ENCODE peak calls at places on chromosomes 5 and 9, in four cellular contexts. One of them, this sample, is unnamed.

GRCh38 chr5:116446356-116447005 is 128.1 kb downstream of the SEMA6A start:
- DNase-seq in breast epithelium: no peak
- DNase-seq in OCI-LY7: no peak
- DNase-seq in GM23248: no peak
- DNase-seq in this sample: no peak

GRCh38 chr5:135443329-135443960 is 3.7 kb downstream of the DCANP1 start:
- DNase-seq in breast epithelium: peak; percentile 14
- DNase-seq in OCI-LY7: no peak
- DNase-seq in GM23248: no peak
- DNase-seq in this sample: no peak

GRCh38 chr5:14834062-14834461 is 37.5 kb downstream of the ANKH start:
- DNase-seq in breast epithelium: no peak
- DNase-seq in OCI-LY7: no peak
- DNase-seq in GM23248: no peak
- DNase-seq in this sample: no peak

GRCh38 chr5:37520811-37521210 is 141.7 kb downstream of the WDR70 start:
- DNase-seq in breast epithelium: no peak
- DNase-seq in OCI-LY7: no peak
- DNase-seq in GM23248: no peak
- DNase-seq in this sample: no peak

GRCh38 chr9:17795708-17796107 is 216.8 kb downstream of the SH3GL2 start:
- DNase-seq in breast epithelium: no peak
- DNase-seq in OCI-LY7: no peak
- DNase-seq in GM23248: no peak
- DNase-seq in this sample: peak; percentile 16

GRCh38 chr5:175809531-175810121 is 61.8 kb upstream of the CPLX2 start:
- DNase-seq in breast epithelium: no peak
- DNase-seq in OCI-LY7: no peak
- DNase-seq in GM23248: peak; percentile 84
- DNase-seq in this sample: peak; percentile 79

GRCh38 chr5:35753500-35753899 is 103.2 kb upstream of the IL7R start:
- DNase-seq in breast epithelium: no peak
- DNase-seq in OCI-LY7: no peak
- DNase-seq in GM23248: no peak
- DNase-seq in this sample: no peak

GRCh38 chr5:154740483-154740882 is 14.7 kb upstream of the LARP1 start:
- DNase-seq in breast epithelium: no peak
- DNase-seq in OCI-LY7: no peak
- DNase-seq in GM23248: peak; percentile 60
- DNase-seq in this sample: peak; percentile 40

GRCh38 chr5:20523099-20523498 is 535.1 kb upstream of the CDH18 start:
- DNase-seq in breast epithelium: no peak
- DNase-seq in OCI-LY7: no peak
- DNase-seq in GM23248: no peak
- DNase-seq in this sample: no peak

GRCh38 chr9:133487331-133487725 is 8.4 kb upstream of the SLC2A6 start:
- DNase-seq in breast epithelium: no peak
- DNase-seq in OCI-LY7: no peak
- DNase-seq in GM23248: no peak
- DNase-seq in this sample: no peak

GRCh38 chr9:81522721-81523551 is 166.4 kb downstream of the TLE1 start:
- DNase-seq in breast epithelium: no peak
- DNase-seq in OCI-LY7: peak; percentile 39
- DNase-seq in GM23248: peak; percentile 79
- DNase-seq in this sample: peak; percentile 42

GRCh38 chr5:156414381-156414780 is 87.4 kb downstream of the SGCD start:
- DNase-seq in breast epithelium: no peak
- DNase-seq in OCI-LY7: no peak
- DNase-seq in GM23248: peak; percentile 39
- DNase-seq in this sample: peak; percentile 23

GRCh38 chr9:112489039-112489546 is 2.5 kb downstream of the KIAA1958 start:
- DNase-seq in breast epithelium: no peak
- DNase-seq in OCI-LY7: no peak
- DNase-seq in GM23248: no peak
- DNase-seq in this sample: no peak

DNA sequence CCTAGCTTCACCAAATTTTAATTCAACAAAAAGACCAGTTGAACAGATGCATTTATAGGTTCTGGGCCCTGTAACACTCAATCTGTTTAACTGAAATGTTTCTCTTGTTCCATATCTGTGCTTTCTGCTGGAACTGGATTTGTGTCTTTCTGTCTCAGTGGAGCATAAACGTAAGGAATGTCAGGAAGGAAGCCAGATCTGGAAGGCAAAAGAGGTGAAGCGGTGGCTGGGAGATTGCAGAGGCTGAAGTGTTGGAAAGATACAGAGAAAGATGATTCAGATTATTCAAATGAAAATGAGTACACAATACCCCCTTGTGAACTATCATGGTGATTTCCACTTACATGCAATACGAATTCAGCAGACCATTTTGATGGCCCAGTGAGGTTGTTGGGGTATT is 406.8 kb downstream of the BRINP1 start:
- DNase-seq in breast epithelium: no peak
- DNase-seq in OCI-LY7: no peak
- DNase-seq in GM23248: peak; percentile 25
- DNase-seq in this sample: peak; percentile 75
- H3K4me1 ChIP-seq in breast epithelium: no peaks in the 10 kb centered on the region
- H3K4me1 ChIP-seq in OCI-LY7: no peaks in the 10 kb centered on the region
- H3K4me1 ChIP-seq in GM23248: peaks cover 17% of the 10 kb centered on the region
- H3K4me1 ChIP-seq in this sample: peaks cover 14% of the 10 kb centered on the region

GRCh38 chr9:136258786-136259516 is 13.3 kb upstream of the QSOX2 start:
- DNase-seq in breast epithelium: no peak
- DNase-seq in OCI-LY7: no peak
- DNase-seq in GM23248: no peak
- DNase-seq in this sample: no peak
- H3K4me1 ChIP-seq in breast epithelium: no peaks in the 10 kb centered on the region
- H3K4me1 ChIP-seq in OCI-LY7: no peaks in the 10 kb centered on the region
- H3K4me1 ChIP-seq in GM23248: peaks cover 4% of the 10 kb centered on the region
- H3K4me1 ChIP-seq in this sample: peaks cover 9% of the 10 kb centered on the region

GRCh38 chr9:93577045-93577939 is 908 bp downstream of the PHF2 start:
- DNase-seq in breast epithelium: peak; percentile 57
- DNase-seq in OCI-LY7: peak; percentile 49
- DNase-seq in GM23248: peak; percentile 60
- DNase-seq in this sample: no peak
- H3K4me1 ChIP-seq in breast epithelium: peaks cover 3% of the 10 kb centered on the region
- H3K4me1 ChIP-seq in OCI-LY7: peaks cover 18% of the 10 kb centered on the region
- H3K4me1 ChIP-seq in GM23248: peaks cover 17% of the 10 kb centered on the region
- H3K4me1 ChIP-seq in this sample: peaks cover 18% of the 10 kb centered on the region

GRCh38 chr9:137300607-137301085 is 1.4 kb downstream of the NRARP start:
- DNase-seq in breast epithelium: no peak
- DNase-seq in OCI-LY7: no peak
- DNase-seq in GM23248: no peak
- DNase-seq in this sample: no peak

GRCh38 chr9:137303031-137303892 is 1.2 kb upstream of the NRARP start:
- DNase-seq in breast epithelium: peak; percentile 64
- DNase-seq in OCI-LY7: no peak
- DNase-seq in GM23248: no peak
- DNase-seq in this sample: no peak

GRCh38 chr9:137303893-137304382 is 1.9 kb upstream of the NRARP start:
- DNase-seq in breast epithelium: no peak
- DNase-seq in OCI-LY7: no peak
- DNase-seq in GM23248: no peak
- DNase-seq in this sample: no peak

GRCh38 chr9:137301086-137301947 is 754 bp downstream of the NRARP start:
- DNase-seq in breast epithelium: no peak
- DNase-seq in OCI-LY7: no peak
- DNase-seq in GM23248: peak; percentile 59
- DNase-seq in this sample: peak; percentile 43

DNA sequence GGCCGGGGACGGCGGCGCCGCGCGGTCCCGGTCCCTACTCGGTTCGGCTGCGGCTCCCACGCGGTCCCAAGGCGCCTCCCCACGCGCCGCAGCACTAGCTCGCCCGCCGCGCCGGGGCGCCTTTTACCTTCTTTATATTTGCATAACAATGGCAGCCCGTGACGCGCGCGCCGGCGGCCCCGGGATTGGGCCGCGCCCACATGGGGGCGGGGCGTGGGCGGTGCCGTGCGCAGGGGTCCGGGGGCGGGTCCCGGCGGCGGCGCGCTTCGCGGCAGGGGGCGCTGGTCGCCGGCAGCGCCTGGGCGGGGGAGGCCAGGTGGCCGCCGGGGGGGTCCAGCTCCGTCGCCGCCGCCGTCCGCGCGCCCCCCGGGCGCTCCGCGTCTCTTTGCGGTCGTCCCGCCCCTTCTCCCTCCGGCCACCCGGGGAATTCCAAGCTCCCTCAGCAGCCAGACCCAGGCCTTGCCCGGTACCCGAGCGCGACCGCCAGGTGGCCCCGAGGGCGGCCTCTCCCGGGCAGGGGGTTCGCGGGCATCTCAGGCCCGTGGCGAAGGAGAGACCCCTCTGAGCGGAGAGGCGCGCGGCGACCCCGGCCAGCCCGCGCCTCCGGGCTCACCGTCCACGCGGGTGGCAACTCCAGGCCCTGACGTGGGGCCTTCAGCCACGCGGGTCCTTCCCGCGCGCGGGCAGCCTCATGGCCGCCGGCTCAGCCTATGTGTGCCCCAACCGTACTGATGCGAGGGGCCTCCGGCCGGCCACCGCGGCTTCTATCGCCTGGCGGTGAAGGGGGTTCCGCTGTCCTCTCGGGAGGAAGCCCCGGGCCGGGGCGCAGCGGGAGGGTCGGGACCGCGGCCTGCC is at the start of gene NRARP:
- DNase-seq in breast epithelium: peak; percentile 89
- DNase-seq in OCI-LY7: peak; percentile 91
- DNase-seq in GM23248: peak; percentile 83
- DNase-seq in this sample: peak; percentile 49
- H3K4me1 ChIP-seq in breast epithelium: peaks cover 26% of the 10 kb centered on the region
- H3K4me1 ChIP-seq in OCI-LY7: peaks cover 47% of the 10 kb centered on the region
- H3K4me1 ChIP-seq in GM23248: no peaks in the 10 kb centered on the region
- H3K4me1 ChIP-seq in this sample: peaks cover 41% of the 10 kb centered on the region

GRCh38 chr9:93204470-93205043 is 20.6 kb downstream of the WNK2 start:
- DNase-seq in breast epithelium: no peak
- DNase-seq in OCI-LY7: no peak
- DNase-seq in GM23248: no peak
- DNase-seq in this sample: no peak

GRCh38 chr9:93205045-93205768 is 21.3 kb downstream of the WNK2 start:
- DNase-seq in breast epithelium: no peak
- DNase-seq in OCI-LY7: peak; percentile 44
- DNase-seq in GM23248: peak; percentile 35
- DNase-seq in this sample: peak; percentile 6

GRCh38 chr9:93207326-93207814 is 23.4 kb downstream of the WNK2 start:
- DNase-seq in breast epithelium: no peak
- DNase-seq in OCI-LY7: no peak
- DNase-seq in GM23248: peak; percentile 82
- DNase-seq in this sample: peak; percentile 51

GRCh38 chr9:93206576-93207155 is 22.7 kb downstream of the WNK2 start:
- DNase-seq in breast epithelium: no peak
- DNase-seq in OCI-LY7: no peak
- DNase-seq in GM23248: no peak
- DNase-seq in this sample: no peak

GRCh38 chr9:93205896-93206575 is 22.1 kb downstream of the WNK2 start:
- DNase-seq in breast epithelium: no peak
- DNase-seq in OCI-LY7: no peak
- DNase-seq in GM23248: no peak
- DNase-seq in this sample: no peak
- H3K4me1 ChIP-seq in breast epithelium: no peaks in the 10 kb centered on the region
- H3K4me1 ChIP-seq in OCI-LY7: peaks cover 9% of the 10 kb centered on the region
- H3K4me1 ChIP-seq in GM23248: peaks cover 10% of the 10 kb centered on the region
- H3K4me1 ChIP-seq in this sample: no peaks in the 10 kb centered on the region

GRCh38 chr5:173852790-173853350 is 35.3 kb upstream of the CPEB4 start:
- DNase-seq in breast epithelium: no peak
- DNase-seq in OCI-LY7: no peak
- DNase-seq in GM23248: no peak
- DNase-seq in this sample: no peak
- H3K4me1 ChIP-seq in breast epithelium: no peaks in the 10 kb centered on the region
- H3K4me1 ChIP-seq in OCI-LY7: no peaks in the 10 kb centered on the region
- H3K4me1 ChIP-seq in GM23248: no peaks in the 10 kb centered on the region
- H3K4me1 ChIP-seq in this sample: no peaks in the 10 kb centered on the region

GRCh38 chr9:121700165-121700830 is 48.9 kb downstream of the DAB2IP start:
- DNase-seq in breast epithelium: peak; percentile 96
- DNase-seq in OCI-LY7: peak; percentile 27
- DNase-seq in GM23248: peak; percentile 71
- DNase-seq in this sample: no peak

GRCh38 chr9:121699271-121700164 is 48.1 kb downstream of the DAB2IP start:
- DNase-seq in breast epithelium: peak; percentile 65
- DNase-seq in OCI-LY7: peak; percentile 74
- DNase-seq in GM23248: peak; percentile 74
- DNase-seq in this sample: peak; percentile 44

GRCh38 chr9:121700831-121701419 is 49.5 kb downstream of the DAB2IP start:
- DNase-seq in breast epithelium: no peak
- DNase-seq in OCI-LY7: peak; percentile 52
- DNase-seq in GM23248: no peak
- DNase-seq in this sample: no peak

GRCh38 chr9:121696935-121697334 is 45.5 kb downstream of the DAB2IP start:
- DNase-seq in breast epithelium: no peak
- DNase-seq in OCI-LY7: peak; percentile 42
- DNase-seq in GM23248: no peak
- DNase-seq in this sample: no peak

GRCh38 chr9:121698627-121699270 is 47.3 kb downstream of the DAB2IP start:
- DNase-seq in breast epithelium: no peak
- DNase-seq in OCI-LY7: peak; percentile 16
- DNase-seq in GM23248: peak; percentile 61
- DNase-seq in this sample: no peak
- H3K4me1 ChIP-seq in breast epithelium: peaks cover 7% of the 10 kb centered on the region
- H3K4me1 ChIP-seq in OCI-LY7: peaks cover 36% of the 10 kb centered on the region
- H3K4me1 ChIP-seq in GM23248: no peaks in the 10 kb centered on the region
- H3K4me1 ChIP-seq in this sample: peaks cover 18% of the 10 kb centered on the region

DNA sequence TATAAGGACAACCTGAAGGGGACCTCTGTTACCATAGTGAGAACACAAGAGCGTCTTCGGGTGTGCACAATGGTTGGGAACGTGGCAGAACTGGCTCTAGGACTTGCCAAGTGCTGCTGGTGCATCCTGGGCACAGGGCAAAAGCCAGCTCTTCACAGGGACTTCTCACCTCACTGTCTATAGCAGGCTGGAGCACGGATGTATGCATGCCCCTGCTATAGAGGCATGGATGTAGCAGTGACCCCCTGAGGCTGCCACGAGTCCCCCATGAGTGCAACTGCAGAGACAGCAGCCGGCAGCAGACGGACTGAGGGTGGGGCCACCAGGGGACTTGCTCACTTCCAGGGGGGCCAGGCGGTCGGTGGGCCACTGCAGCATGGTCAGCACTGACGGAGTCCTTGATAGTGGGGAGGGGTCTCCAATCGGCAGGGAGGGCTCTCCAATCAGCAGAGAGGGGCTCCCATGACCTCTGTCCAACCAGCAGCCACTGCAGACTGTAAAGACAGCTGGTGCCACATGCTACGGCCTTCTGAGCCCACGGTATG is 64.9 kb downstream of the SEMA4D start:
- DNase-seq in breast epithelium: no peak
- DNase-seq in OCI-LY7: no peak
- DNase-seq in GM23248: no peak
- DNase-seq in this sample: no peak
- H3K4me1 ChIP-seq in breast epithelium: no peaks in the 10 kb centered on the region
- H3K4me1 ChIP-seq in OCI-LY7: peaks cover 79% of the 10 kb centered on the region
- H3K4me1 ChIP-seq in GM23248: peaks cover 6% of the 10 kb centered on the region
- H3K4me1 ChIP-seq in this sample: peaks cover 8% of the 10 kb centered on the region